ENCODE peak calls at places on chromosomes 12 and 14, in nine cellular contexts. G, U, D, C, H, X, E, S and I are unnamed samples.

GRCh38 chr12:124422570-124423523 is 128.0 kb downstream of the RFLNA start:
- DNase-seq in C (peak), G (peak), H (no peak), S (peak), X (no peak), U (no peak), E (peak), D (peak), I (peak)

GRCh38 chr14:85527006-85527405 is 2.9 kb upstream of the FLRT2 start:
- DNase-seq in C (no peak), G (no peak), E (no peak), H (no peak), X (no peak), S (no peak), U (no peak), D (no peak), I (no peak)

GRCh38 chr12:121523741-121524140 is 57.1 kb downstream of the KDM2B start:
- DNase-seq in E (no peak), U (no peak), G (no peak), S (no peak), X (no peak), D (no peak), H (no peak), C (no peak), I (no peak)

GRCh38 chr12:89433634-89434033 is 81.3 kb upstream of the DUSP6 start:
- DNase-seq in U (no peak), D (no peak), E (no peak), G (no peak), H (no peak), S (no peak), C (no peak), X (no peak), I (no peak)

GRCh38 chr14:101010293-101010692 is 106.8 kb upstream of the RTL1 start:
- DNase-seq in G (no peak), S (no peak), X (no peak), C (no peak), U (no peak), H (no peak), D (no peak), E (peak), I (no peak)

GRCh38 chr14:64698899-64699298 is 5.3 kb upstream of the PLEKHG3 start:
- DNase-seq in C (no peak), S (no peak), G (no peak), U (no peak), H (no peak), E (no peak), X (no peak), D (peak), I (no peak)

GRCh38 chr12:90080616-90081015 is 372.0 kb upstream of the ATP2B1 start:
- DNase-seq in G (no peak), U (no peak), D (no peak), H (no peak), X (no peak), E (no peak), S (no peak), C (no peak), I (no peak)

GRCh38 chr14:31320216-31320615 is 100.1 kb downstream of the HEATR5A start:
- DNase-seq in U (no peak), C (peak), H (no peak), G (no peak), X (no peak), S (no peak), E (no peak), D (no peak), I (no peak)

GRCh38 chr12:122499991-122500684 is 594 bp downstream of the ZCCHC8 start:
- DNase-seq in E (peak), X (no peak), S (peak), U (peak), H (no peak), D (peak), C (peak), G (peak), I (peak)

GRCh38 chr14:61253064-61253753 is 27.9 kb downstream of the TMEM30B start:
- DNase-seq in H (no peak), X (no peak), E (no peak), S (no peak), C (no peak), U (no peak), D (no peak), G (no peak), I (no peak)
- TF ChIP-seq CTCF in H (no peak), X (peak), E (no peak), S (no peak), C (no peak), U (peak), D (no peak), G (no peak), I (no peak)

GRCh38 chr14:45057349-45057748 is 26.6 kb upstream of the PRPF39 start:
- DNase-seq in C (no peak), S (no peak), X (no peak), U (no peak), D (no peak), G (no peak), H (no peak), E (no peak), I (no peak)

DNA sequence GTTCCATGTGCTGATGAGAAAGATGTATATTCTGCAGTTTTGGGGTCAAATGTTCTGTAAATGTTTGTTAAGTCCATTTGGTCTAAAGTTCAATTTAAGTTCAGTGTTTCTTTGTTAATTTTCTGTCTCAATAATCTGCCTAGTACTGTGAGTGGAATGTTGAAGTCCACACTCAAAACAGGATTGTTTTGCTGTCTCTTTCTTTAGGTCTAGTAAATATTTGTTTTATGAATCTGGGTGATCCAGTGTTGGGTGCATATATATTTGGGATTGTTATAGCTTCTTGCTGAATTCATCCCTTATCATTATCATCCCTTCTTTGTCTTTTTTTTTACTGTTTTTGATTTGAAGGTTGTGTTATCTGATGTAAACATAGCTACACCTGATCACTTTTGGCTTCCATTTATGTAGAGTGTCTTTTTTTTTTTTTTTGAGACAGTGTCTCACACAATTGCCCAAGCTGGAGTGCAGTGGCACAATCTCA is 26.0 kb upstream of the PRPF39 start:
- DNase-seq in H (no peak), C (no peak), D (no peak), G (no peak), S (no peak), X (no peak), U (no peak), E (no peak), I (no peak)
- H3K27ac ChIP-seq in H (no peak), C (no peak), D (no peak), G (no peak), S (no peak), X (no peak), U (no peak), E (no peak), I (no peak)

GRCh38 chr12:102879144-102879763 is 37.8 kb downstream of the PAH start:
- DNase-seq in C (no peak), G (peak), D (peak), U (no peak), E (no peak), S (peak), X (peak), H (peak), I (no peak)
- TF ChIP-seq CTCF in C (peak), G (peak), D (peak), U (no peak), E (peak), S (no peak), X (peak), H (peak), I (peak)

GRCh38 chr12:69431604-69432222 is 38.5 kb upstream of the FRS2 start:
- DNase-seq in X (no peak), S (no peak), C (no peak), D (no peak), G (no peak), E (no peak), U (no peak), H (peak), I (no peak)
- H3K27ac ChIP-seq in X (no peak), S (no peak), C (peak), D (no peak), G (no peak), E (no peak), U (no peak), H (peak), I (peak)

GRCh38 chr12:52305921-52306705 is 14.8 kb upstream of the KRT81 start:
- DNase-seq in U (no peak), X (no peak), G (no peak), C (no peak), E (no peak), S (no peak), D (no peak), H (no peak), I (no peak)
- TF ChIP-seq CTCF in U (no peak), X (peak), G (no peak), C (peak), E (no peak), S (no peak), D (peak), H (peak), I (peak)

GRCh38 chr12:116202433-116202832 is 75.1 kb downstream of the MED13L start:
- DNase-seq in H (no peak), S (no peak), X (no peak), D (no peak), C (no peak), E (no peak), U (no peak), G (no peak), I (no peak)
- H3K27ac ChIP-seq in H (peak), S (no peak), X (peak), D (peak), C (no peak), E (no peak), U (no peak), G (no peak), I (no peak)